ENCODE peak calls at places on chromosomes 11 and 22, in five cellular contexts. Y is stimulated activated CD4-positive, alpha-beta T cell treated with anti-CD3 and anti-CD28 coated beads, Interleukin-15, amount 100 ng/mL, for 48 hours; N is HFFc6; B is AG09319; H is astrocyte. J is an unnamed sample.

GRCh38 chr22:46860562-46860961 is 98.1 kb downstream of the TBC1D22A start:
- DNase-seq in B (no peak), N (no peak), H (no peak), Y (no peak), J (no peak)

GRCh38 chr11:8066911-8067455 is 14.0 kb upstream of the TUB start:
- DNase-seq in B (no peak), H (no peak), N (no peak), Y (no peak), J (no peak)

GRCh38 chr11:92941676-92942571 is 27.5 kb upstream of the MTNR1B start:
- DNase-seq in H (peak; percentile 10), Y (no peak), B (peak; percentile 5), N (peak; percentile 33), J (peak; percentile 11)

GRCh38 chr11:11845066-11845465 is 3.3 kb downstream of the USP47 start:
- DNase-seq in B (no peak), Y (no peak), N (no peak), H (no peak), J (no peak)

GRCh38 chr11:114226283-114226859 is 69.8 kb upstream of the NNMT start:
- DNase-seq in H (no peak), B (no peak), Y (no peak), N (no peak), J (no peak)

GRCh38 chr11:107591098-107591445 is at the start of gene ELMOD1:
- DNase-seq in H (peak; percentile 10), B (no peak), N (peak; percentile 18), Y (no peak), J (peak; percentile 24)

GRCh38 chr11:65169164-65169641 is 830 bp upstream of the SPDYC start:
- DNase-seq in N (no peak), Y (no peak), H (peak; percentile 22), B (no peak), J (peak; percentile 67)

GRCh38 chr11:46290598-46291309 is 13.3 kb downstream of the CREB3L1 start:
- DNase-seq in N (peak; percentile 90), B (peak; percentile 98), H (peak; percentile 94), Y (no peak), J (peak; percentile 94)

GRCh38 chr22:31160328-31160978 is 471 bp downstream of the RNF185 start:
- DNase-seq in B (no peak), N (no peak), H (peak; percentile 14), Y (no peak), J (no peak)

GRCh38 chr11:100536979-100537378 is 150.1 kb upstream of the ARHGAP42 start:
- DNase-seq in B (no peak), N (no peak), H (no peak), Y (no peak), J (no peak)